ENCODE peak calls at places on chromosomes 1 and 21, in nine cellular contexts. One of them, this sample, is unnamed.

GRCh38 chr1:11838349-11839272 is 9.0 kb downstream of the NPPA start:
- DNase-seq in heart right ventricle: peak; percentile 64
- DNase-seq in hepatocyte: peak; percentile 79
- DNase-seq in HAP-1: peak; percentile 61
- DNase-seq in brain microvascular endothelial cell: peak; percentile 31
- DNase-seq in fibroblast of pulmonary artery: peak; percentile 67
- DNase-seq in BJ: no peak
- DNase-seq in right atrium auricular region: no peak
- DNase-seq in sigmoid colon: peak; percentile 86
- DNase-seq in this sample: peak; percentile 78

GRCh38 chr1:52348704-52349301 is 17.2 kb downstream of the CC2D1B start:
- DNase-seq in HAP-1: no peak
- DNase-seq in sigmoid colon: no peak
- DNase-seq in right atrium auricular region: peak; percentile 49
- DNase-seq in brain microvascular endothelial cell: peak; percentile 38
- DNase-seq in fibroblast of pulmonary artery: peak; percentile 44
- DNase-seq in heart right ventricle: no peak
- DNase-seq in BJ: no peak
- DNase-seq in hepatocyte: peak; percentile 62
- DNase-seq in this sample: no peak

GRCh38 chr21:41610042-41610839 is 102.3 kb upstream of the TMPRSS2 start:
- DNase-seq in right atrium auricular region: no peak
- DNase-seq in brain microvascular endothelial cell: peak; percentile 60
- DNase-seq in HAP-1: no peak
- DNase-seq in hepatocyte: peak; percentile 79
- DNase-seq in sigmoid colon: peak; percentile 68
- DNase-seq in BJ: no peak
- DNase-seq in heart right ventricle: peak; percentile 40
- DNase-seq in fibroblast of pulmonary artery: peak; percentile 74
- DNase-seq in this sample: no peak

GRCh38 chr1:2441746-2442145 is 29.4 kb upstream of the PEX10 start:
- DNase-seq in sigmoid colon: no peak
- DNase-seq in heart right ventricle: no peak
- DNase-seq in right atrium auricular region: no peak
- DNase-seq in HAP-1: no peak
- DNase-seq in fibroblast of pulmonary artery: no peak
- DNase-seq in brain microvascular endothelial cell: no peak
- DNase-seq in BJ: no peak
- DNase-seq in hepatocyte: peak; percentile 55
- DNase-seq in this sample: no peak

GRCh38 chr1:211812584-211812983 is 18.0 kb downstream of the LPGAT1 start:
- DNase-seq in right atrium auricular region: no peak
- DNase-seq in fibroblast of pulmonary artery: no peak
- DNase-seq in hepatocyte: no peak
- DNase-seq in HAP-1: no peak
- DNase-seq in sigmoid colon: no peak
- DNase-seq in BJ: no peak
- DNase-seq in brain microvascular endothelial cell: no peak
- DNase-seq in heart right ventricle: no peak
- DNase-seq in this sample: no peak

GRCh38 chr1:85406887-85407593 is 57.9 kb downstream of the DDAH1 start:
- DNase-seq in sigmoid colon: peak; percentile 70
- DNase-seq in HAP-1: peak; percentile 64
- DNase-seq in right atrium auricular region: no peak
- DNase-seq in heart right ventricle: peak; percentile 46
- DNase-seq in brain microvascular endothelial cell: peak; percentile 92
- DNase-seq in hepatocyte: peak; percentile 64
- DNase-seq in fibroblast of pulmonary artery: peak; percentile 95
- DNase-seq in BJ: peak; percentile 83
- DNase-seq in this sample: no peak

GRCh38 chr1:228345201-228345930 is 61.3 kb downstream of the TRIM11 start:
- DNase-seq in BJ: no peak
- DNase-seq in right atrium auricular region: no peak
- DNase-seq in fibroblast of pulmonary artery: no peak
- DNase-seq in hepatocyte: no peak
- DNase-seq in HAP-1: no peak
- DNase-seq in heart right ventricle: no peak
- DNase-seq in brain microvascular endothelial cell: no peak
- DNase-seq in sigmoid colon: peak; percentile 50
- DNase-seq in this sample: no peak

GRCh38 chr1:185608166-185608565 is 126.0 kb upstream of the HMCN1 start:
- DNase-seq in HAP-1: no peak
- DNase-seq in right atrium auricular region: no peak
- DNase-seq in heart right ventricle: no peak
- DNase-seq in hepatocyte: no peak
- DNase-seq in fibroblast of pulmonary artery: no peak
- DNase-seq in brain microvascular endothelial cell: peak; percentile 33
- DNase-seq in BJ: no peak
- DNase-seq in sigmoid colon: no peak
- DNase-seq in this sample: no peak

GRCh38 chr1:1181938-1182410 is 8.3 kb downstream of the TTLL10 start:
- DNase-seq in sigmoid colon: no peak
- DNase-seq in brain microvascular endothelial cell: no peak
- DNase-seq in fibroblast of pulmonary artery: no peak
- DNase-seq in right atrium auricular region: no peak
- DNase-seq in HAP-1: no peak
- DNase-seq in BJ: no peak
- DNase-seq in heart right ventricle: no peak
- DNase-seq in hepatocyte: no peak
- DNase-seq in this sample: no peak

GRCh38 chr1:226680653-226681052 is 58.4 kb downstream of the ITPKB start:
- DNase-seq in right atrium auricular region: no peak
- DNase-seq in fibroblast of pulmonary artery: no peak
- DNase-seq in BJ: no peak
- DNase-seq in brain microvascular endothelial cell: no peak
- DNase-seq in hepatocyte: no peak
- DNase-seq in heart right ventricle: no peak
- DNase-seq in sigmoid colon: peak; percentile 61
- DNase-seq in HAP-1: no peak
- DNase-seq in this sample: no peak
- H3K4me3 ChIP-seq in right atrium auricular region: peak overlapping the region; percentile 47
- H3K4me3 ChIP-seq in fibroblast of pulmonary artery: no peak overlapping the region
- H3K4me3 ChIP-seq in BJ: peak overlapping the region; percentile 34
- H3K4me3 ChIP-seq in brain microvascular endothelial cell: no peak overlapping the region
- H3K4me3 ChIP-seq in hepatocyte: peak overlapping the region; percentile 4
- H3K4me3 ChIP-seq in heart right ventricle: peak overlapping the region; percentile 48
- H3K4me3 ChIP-seq in sigmoid colon: peak overlapping the region; percentile 40
- H3K4me3 ChIP-seq in HAP-1: no peak overlapping the region
- H3K4me3 ChIP-seq in this sample: peak overlapping the region; percentile 69

GRCh38 chr1:64893921-64894320 is 72.4 kb downstream of the JAK1 start:
- DNase-seq in right atrium auricular region: no peak
- DNase-seq in sigmoid colon: no peak
- DNase-seq in hepatocyte: no peak
- DNase-seq in BJ: no peak
- DNase-seq in brain microvascular endothelial cell: no peak
- DNase-seq in fibroblast of pulmonary artery: no peak
- DNase-seq in HAP-1: no peak
- DNase-seq in heart right ventricle: no peak
- DNase-seq in this sample: no peak

GRCh38 chr1:64895500-64895899 is 70.8 kb downstream of the JAK1 start:
- DNase-seq in hepatocyte: no peak
- DNase-seq in sigmoid colon: no peak
- DNase-seq in brain microvascular endothelial cell: no peak
- DNase-seq in fibroblast of pulmonary artery: no peak
- DNase-seq in right atrium auricular region: no peak
- DNase-seq in BJ: no peak
- DNase-seq in heart right ventricle: no peak
- DNase-seq in HAP-1: no peak
- DNase-seq in this sample: no peak

GRCh38 chr1:64892576-64893573 is 73.5 kb downstream of the JAK1 start:
- DNase-seq in fibroblast of pulmonary artery: peak; percentile 47
- DNase-seq in brain microvascular endothelial cell: no peak
- DNase-seq in HAP-1: no peak
- DNase-seq in right atrium auricular region: no peak
- DNase-seq in sigmoid colon: no peak
- DNase-seq in heart right ventricle: no peak
- DNase-seq in hepatocyte: no peak
- DNase-seq in BJ: no peak
- DNase-seq in this sample: no peak

GRCh38 chr1:64896546-64896945 is 69.8 kb downstream of the JAK1 start:
- DNase-seq in BJ: no peak
- DNase-seq in sigmoid colon: no peak
- DNase-seq in heart right ventricle: no peak
- DNase-seq in right atrium auricular region: no peak
- DNase-seq in HAP-1: no peak
- DNase-seq in brain microvascular endothelial cell: no peak
- DNase-seq in fibroblast of pulmonary artery: no peak
- DNase-seq in hepatocyte: no peak
- DNase-seq in this sample: no peak

DNA sequence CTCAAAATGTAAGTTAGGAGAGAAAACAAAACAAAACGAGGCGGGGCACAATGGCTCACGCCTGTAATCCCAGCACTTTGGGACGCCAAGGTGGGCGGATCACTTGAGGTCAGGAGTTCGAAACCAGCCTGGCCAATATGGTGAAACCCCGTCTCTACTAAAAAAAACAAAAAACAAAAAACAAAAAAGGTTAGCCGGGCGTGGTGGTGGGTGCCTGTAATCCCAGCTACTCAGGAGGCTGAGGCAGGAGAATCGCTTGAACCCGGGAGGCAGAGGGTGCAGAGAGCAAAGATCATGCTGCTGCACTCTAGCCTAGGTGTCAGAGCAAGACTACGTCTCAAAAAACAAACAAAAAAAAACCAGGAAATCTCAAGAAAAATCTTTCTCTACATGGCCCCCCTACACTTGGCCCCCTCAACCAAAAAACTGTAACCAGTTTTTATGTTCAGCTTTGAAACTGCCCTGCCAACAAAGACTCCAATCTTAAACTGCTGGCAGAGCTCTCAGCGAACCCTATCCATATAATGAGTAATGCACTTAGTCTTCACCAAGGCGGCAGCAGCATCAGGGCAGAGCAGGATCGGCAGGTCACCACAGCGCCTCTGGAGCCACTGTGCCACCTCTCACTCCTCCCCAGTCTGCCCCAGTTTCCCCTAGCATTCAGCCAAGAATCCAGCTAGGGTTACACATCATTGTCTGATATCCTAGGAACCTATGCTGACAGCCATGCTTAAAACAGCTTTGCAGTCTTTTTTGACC is 71.7 kb downstream of the JAK1 start:
- DNase-seq in right atrium auricular region: no peak
- DNase-seq in heart right ventricle: no peak
- DNase-seq in sigmoid colon: no peak
- DNase-seq in hepatocyte: no peak
- DNase-seq in HAP-1: no peak
- DNase-seq in fibroblast of pulmonary artery: no peak
- DNase-seq in brain microvascular endothelial cell: no peak
- DNase-seq in BJ: no peak
- DNase-seq in this sample: no peak
- H3K4me3 ChIP-seq in right atrium auricular region: no peak overlapping the region
- H3K4me3 ChIP-seq in heart right ventricle: no peak overlapping the region
- H3K4me3 ChIP-seq in sigmoid colon: no peak overlapping the region
- H3K4me3 ChIP-seq in hepatocyte: no peak overlapping the region
- H3K4me3 ChIP-seq in HAP-1: no peak overlapping the region
- H3K4me3 ChIP-seq in fibroblast of pulmonary artery: no peak overlapping the region
- H3K4me3 ChIP-seq in brain microvascular endothelial cell: no peak overlapping the region
- H3K4me3 ChIP-seq in BJ: no peak overlapping the region
- H3K4me3 ChIP-seq in this sample: no peak overlapping the region

GRCh38 chr1:156055649-156056048 is 1.1 kb downstream of the LAMTOR2 start:
- DNase-seq in brain microvascular endothelial cell: no peak
- DNase-seq in sigmoid colon: no peak
- DNase-seq in BJ: no peak
- DNase-seq in heart right ventricle: no peak
- DNase-seq in right atrium auricular region: no peak
- DNase-seq in hepatocyte: no peak
- DNase-seq in HAP-1: no peak
- DNase-seq in fibroblast of pulmonary artery: no peak
- DNase-seq in this sample: no peak
- H3K4me3 ChIP-seq in brain microvascular endothelial cell: peak overlapping the region; percentile 98
- H3K4me3 ChIP-seq in sigmoid colon: peak overlapping the region; percentile 73
- H3K4me3 ChIP-seq in BJ: peak overlapping the region; percentile 79
- H3K4me3 ChIP-seq in heart right ventricle: peak overlapping the region; percentile 79
- H3K4me3 ChIP-seq in right atrium auricular region: peak overlapping the region; percentile 99
- H3K4me3 ChIP-seq in hepatocyte: peak overlapping the region; percentile 83
- H3K4me3 ChIP-seq in HAP-1: peak overlapping the region; percentile 98
- H3K4me3 ChIP-seq in fibroblast of pulmonary artery: peak overlapping the region; percentile 98
- H3K4me3 ChIP-seq in this sample: peak overlapping the region; percentile 99

DNA sequence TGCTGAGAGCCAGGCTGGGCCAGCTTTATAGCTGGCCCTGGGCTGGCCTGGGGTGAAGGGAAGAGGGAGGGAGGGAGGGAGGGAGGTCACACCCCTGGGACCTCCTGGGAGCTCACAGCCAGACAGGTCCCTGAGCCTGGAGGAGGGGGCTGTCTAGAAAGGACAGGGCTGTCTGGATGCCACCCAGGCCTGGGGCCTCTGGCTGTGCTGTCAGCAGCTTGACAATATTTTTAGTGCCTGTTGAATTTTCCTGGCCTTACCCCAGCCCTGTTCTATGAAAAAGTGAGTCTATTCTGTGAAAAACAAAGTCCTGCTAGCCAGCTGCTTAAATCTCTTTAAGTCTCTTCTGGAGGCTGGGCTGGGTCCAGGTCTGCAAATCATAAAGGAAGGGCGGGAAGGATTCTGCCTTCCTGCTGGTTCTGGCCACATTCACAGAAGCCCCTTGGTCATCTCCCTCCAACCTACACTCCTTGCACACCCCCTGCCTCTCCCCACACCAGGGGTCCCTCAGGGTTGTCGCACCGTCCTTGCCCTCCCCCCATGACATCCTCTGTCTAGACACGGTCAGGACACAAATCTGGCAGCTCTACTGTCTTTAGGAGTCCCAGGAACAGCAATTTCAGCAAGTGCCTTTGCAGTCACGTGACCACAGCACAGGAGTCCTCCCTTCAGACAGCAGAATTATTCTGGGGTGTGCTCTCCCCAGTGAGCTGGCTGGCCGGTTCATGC is at the start of gene LEFTY2:
- DNase-seq in right atrium auricular region: no peak
- DNase-seq in BJ: no peak
- DNase-seq in HAP-1: no peak
- DNase-seq in fibroblast of pulmonary artery: no peak
- DNase-seq in heart right ventricle: peak; percentile 31
- DNase-seq in sigmoid colon: no peak
- DNase-seq in brain microvascular endothelial cell: no peak
- DNase-seq in hepatocyte: no peak
- DNase-seq in this sample: no peak
- H3K4me3 ChIP-seq in right atrium auricular region: no peak within 1 kb of the TSS
- H3K4me3 ChIP-seq in BJ: no peak within 1 kb of the TSS
- H3K4me3 ChIP-seq in HAP-1: no peak within 1 kb of the TSS
- H3K4me3 ChIP-seq in fibroblast of pulmonary artery: no peak within 1 kb of the TSS
- H3K4me3 ChIP-seq in heart right ventricle: no peak within 1 kb of the TSS
- H3K4me3 ChIP-seq in sigmoid colon: no peak within 1 kb of the TSS
- H3K4me3 ChIP-seq in brain microvascular endothelial cell: no peak within 1 kb of the TSS
- H3K4me3 ChIP-seq in hepatocyte: no peak within 1 kb of the TSS
- H3K4me3 ChIP-seq in this sample: peak within 1 kb of the TSS; percentile 14

This sample was measured in coronary artery.